ENCODE peak calls at places on chromosomes 4 and X, in ten cellular contexts. V, F, I, E, S, Z, R, T, J and Q are unnamed samples.

GRCh38 chr4:6538586-6538985 is 36.4 kb upstream of the MAN2B2 start:
- DNase-seq in J (no peak), E (no peak), T (peak; percentile 20), V (no peak), F (no peak), R (no peak), Z (no peak), S (no peak), I (no peak), Q (no peak)

GRCh38 chrX:66625525-66625924 is 13.4 kb downstream of the EDA2R start:
- DNase-seq in S (no peak), J (no peak), Z (no peak), I (no peak), T (no peak), R (peak; percentile 6), V (no peak), F (no peak), E (no peak), Q (no peak)

GRCh38 chrX:19709812-19710518 is 177.4 kb downstream of the SH3KBP1 start:
- DNase-seq in F (no peak), I (peak; percentile 93), V (no peak), S (peak; percentile 67), Z (no peak), R (no peak), J (no peak), E (no peak), T (no peak), Q (no peak)

GRCh38 chr4:2416564-2417195 is 1.8 kb downstream of the ZFYVE28 start:
- DNase-seq in F (no peak), I (no peak), S (no peak), E (no peak), J (no peak), T (no peak), Z (no peak), R (peak; percentile 51), V (peak; percentile 45), Q (peak; percentile 68)

GRCh38 chr4:162056947-162057346 is 106.9 kb downstream of the FSTL5 start:
- DNase-seq in J (no peak), Z (no peak), I (no peak), F (no peak), V (no peak), S (no peak), E (no peak), R (peak; percentile 9), T (no peak), Q (no peak)

GRCh38 chr4:161642708-161643107 is 521.1 kb downstream of the FSTL5 start:
- DNase-seq in S (no peak), Z (no peak), R (no peak), T (no peak), V (no peak), I (no peak), J (no peak), F (no peak), E (no peak), Q (no peak)

GRCh38 chrX:107672955-107673378 is 44.7 kb downstream of the PRPS1 start:
- DNase-seq in V (peak; percentile 77), E (peak; percentile 83), T (peak; percentile 62), I (peak; percentile 56), R (peak; percentile 70), Z (peak; percentile 65), S (peak; percentile 31), J (peak; percentile 86), F (peak; percentile 85), Q (peak; percentile 87)

GRCh38 chrX:42686296-42686695 is 91.7 kb downstream of the PPP1R2C start:
- DNase-seq in Z (no peak), J (no peak), E (no peak), R (no peak), I (no peak), V (no peak), T (no peak), F (no peak), S (no peak), Q (no peak)

GRCh38 chr4:118711047-118711446 is 25.9 kb downstream of the METTL14 start:
- DNase-seq in F (no peak), I (no peak), J (no peak), T (no peak), S (no peak), V (no peak), Z (no peak), R (no peak), E (no peak), Q (no peak)

GRCh38 chrX:30812326-30812725 is 76.7 kb downstream of the TAB3 start:
- DNase-seq in S (no peak), Z (no peak), T (no peak), R (no peak), F (no peak), E (no peak), V (no peak), J (no peak), I (no peak), Q (no peak)

DNA sequence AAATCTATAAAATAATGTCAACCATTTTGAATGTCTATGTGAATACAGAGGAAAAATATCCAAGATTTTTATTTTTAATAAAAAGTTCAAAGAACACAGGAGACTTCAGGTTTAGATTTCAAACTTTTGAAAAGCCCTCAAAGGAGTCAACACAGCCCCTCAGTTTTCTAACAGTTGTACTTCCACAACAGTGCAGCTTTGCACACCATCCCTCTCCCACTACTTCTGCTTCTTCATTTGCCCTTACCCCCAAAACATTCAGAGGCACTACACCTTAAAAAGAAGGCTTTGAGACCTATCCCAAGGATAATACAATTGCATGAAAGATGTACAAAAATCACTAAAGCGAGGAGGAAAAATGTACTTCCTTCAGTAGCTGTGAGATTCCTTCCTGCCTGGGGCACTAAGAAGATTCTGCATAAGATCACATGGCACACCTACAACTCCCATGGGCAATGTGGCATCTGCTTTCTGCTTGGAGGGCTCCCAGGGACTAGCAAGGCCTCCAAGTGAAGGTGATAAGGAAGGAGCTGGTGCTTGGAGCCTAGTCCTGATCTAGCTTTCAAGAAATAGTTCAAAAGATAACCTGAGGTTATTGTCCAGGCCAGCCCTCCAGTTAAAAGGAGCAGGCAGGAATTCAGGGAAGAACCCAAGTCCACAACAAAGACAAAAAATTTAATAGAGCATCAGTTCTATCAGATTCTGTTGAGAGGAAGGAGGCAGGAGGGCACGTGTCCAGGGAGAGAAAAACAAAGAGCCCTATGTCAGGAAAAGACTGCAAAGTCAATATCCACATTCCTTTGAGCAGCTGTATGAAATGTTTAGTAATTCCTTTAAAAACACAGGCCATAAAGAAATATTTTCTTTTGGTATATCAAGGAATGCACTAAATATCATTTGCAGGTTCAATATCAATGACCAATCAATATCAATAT is 19.1 kb downstream of the ARAP2 start:
- DNase-seq in V (no peak), E (no peak), T (peak; percentile 25), S (no peak), I (no peak), J (peak; percentile 36), R (no peak), F (no peak), Z (no peak), Q (no peak)
- H3K27ac ChIP-seq in V (no peak overlapping the region), E (no peak overlapping the region), T (peak overlapping the region; percentile 52), S (no peak overlapping the region), I (no peak overlapping the region), J (no peak overlapping the region), R (no peak overlapping the region), F (no peak overlapping the region), Z (no peak overlapping the region), Q (no peak overlapping the region)

GRCh38 chr4:10118355-10119004 is 1.9 kb upstream of the WDR1 start:
- DNase-seq in I (no peak), T (no peak), F (no peak), Z (no peak), V (no peak), R (no peak), S (no peak), E (no peak), J (peak; percentile 40), Q (no peak)
- TF ChIP-seq POLR2A in I (no peak), T (no peak), F (no peak), Z (no peak), V (no peak), R (no peak), S (no peak), E (no peak), J (no peak), Q (no peak)

GRCh38 chr4:183353557-183353956 is 31.3 kb upstream of the CLDN24 start:
- DNase-seq in V (no peak), I (no peak), J (no peak), Z (no peak), R (no peak), T (no peak), S (no peak), E (no peak), F (no peak), Q (no peak)
- TF ChIP-seq CTCF in V (no peak), I (no peak), J (no peak), Z (no peak), R (no peak), T (no peak), S (no peak), E (no peak), F (no peak), Q (no peak)

GRCh38 chr4:83568057-83568456 is 32.1 kb downstream of the GPAT3 start:
- DNase-seq in F (no peak), E (no peak), R (no peak), V (no peak), S (no peak), T (no peak), Z (no peak), J (no peak), I (no peak), Q (no peak)

GRCh38 chr4:83572848-83573247 is 36.9 kb downstream of the GPAT3 start:
- DNase-seq in F (no peak), Z (no peak), T (no peak), E (no peak), V (no peak), I (no peak), R (no peak), S (no peak), J (no peak), Q (no peak)

GRCh38 chr4:83569967-83570366 is 34.1 kb downstream of the GPAT3 start:
- DNase-seq in T (no peak), R (no peak), F (no peak), I (no peak), E (no peak), V (no peak), S (no peak), Z (no peak), J (no peak), Q (no peak)

GRCh38 chr4:83569429-83569828 is 33.5 kb downstream of the GPAT3 start:
- DNase-seq in F (no peak), R (no peak), V (no peak), E (no peak), I (no peak), J (no peak), Z (no peak), S (no peak), T (no peak), Q (no peak)
- H3K27ac ChIP-seq in F (no peak overlapping the region), R (no peak overlapping the region), V (no peak overlapping the region), E (no peak overlapping the region), I (no peak overlapping the region), J (no peak overlapping the region), Z (no peak overlapping the region), S (no peak overlapping the region), T (no peak overlapping the region), Q (no peak overlapping the region)

DNA sequence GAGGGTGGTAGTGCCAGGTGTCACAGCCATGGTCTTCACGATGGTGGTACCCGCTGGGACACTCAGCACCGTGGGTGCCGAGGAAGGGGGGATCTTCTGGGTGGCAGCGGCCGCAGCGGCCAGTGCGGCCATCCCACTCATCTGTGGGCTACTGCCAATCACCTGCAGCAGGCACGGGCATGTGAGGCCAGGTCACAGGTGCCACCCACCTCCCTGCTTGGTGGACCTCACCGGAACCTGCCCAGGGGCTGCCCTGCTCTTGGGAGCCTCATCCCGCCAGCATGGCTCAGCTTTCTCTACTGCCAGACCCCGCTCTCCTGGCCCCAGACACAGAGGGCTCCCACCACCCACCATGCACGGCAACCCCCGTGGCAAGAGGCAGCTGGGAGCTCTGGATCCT is 13.0 kb downstream of the HCFC1 start:
- DNase-seq in E (no peak), Z (no peak), R (peak; percentile 3), J (no peak), F (no peak), T (no peak), I (no peak), V (no peak), S (no peak), Q (no peak)
- TF ChIP-seq POLR2A in E (no peak), Z (no peak), R (no peak), J (no peak), F (no peak), T (no peak), I (no peak), V (no peak), S (no peak), Q (no peak)